ENCODE peak calls at places on chromosomes 16 and 17, in four cellular contexts. W, R, K and Z are unnamed samples.

GRCh38 chr17:61981323-61981722 is 53.5 kb upstream of the INTS2 start:
- DNase-seq in W (peak; percentile 62), R (no peak), K (no peak), Z (no peak)

GRCh38 chr16:73023320-73023719 is 24.6 kb downstream of the ZFHX3 start:
- DNase-seq in W (no peak), R (no peak), K (no peak), Z (no peak)

GRCh38 chr16:30896203-30896889 is at the start of gene CTF1:
- DNase-seq in W (peak; percentile 89), R (peak; percentile 62), K (peak; percentile 92), Z (peak; percentile 65)

GRCh38 chr17:69501591-69502468 is 87.3 kb downstream of the MAP2K6 start:
- DNase-seq in W (peak; percentile 90), R (peak; percentile 47), K (peak; percentile 43), Z (peak; percentile 53)

GRCh38 chr16:30925646-30926332 is 2.4 kb downstream of the FBXL19 start:
- DNase-seq in W (no peak), R (no peak), K (no peak), Z (no peak)

GRCh38 chr17:73532441-73532901 is 111.8 kb downstream of the SDK2 start:
- DNase-seq in W (no peak), R (no peak), K (no peak), Z (no peak)

GRCh38 chr16:86789621-86790051 is 211.3 kb downstream of the FOXL1 start:
- DNase-seq in W (peak; percentile 43), R (no peak), K (no peak), Z (no peak)

GRCh38 chr16:82761236-82761635 is 134.5 kb downstream of the CDH13 start:
- DNase-seq in W (peak; percentile 74), R (peak; percentile 27), K (peak; percentile 37), Z (no peak)

GRCh38 chr17:14427914-14428639 is 127.2 kb downstream of the HS3ST3B1 start:
- DNase-seq in W (no peak), R (peak; percentile 18), K (no peak), Z (no peak)

GRCh38 chr17:66975188-66975587 is 10.7 kb downstream of the CACNG4 start:
- DNase-seq in W (no peak), R (no peak), K (no peak), Z (no peak)

GRCh38 chr17:49887086-49887743 is 39.3 kb upstream of the TAC4 start:
- DNase-seq in W (no peak), R (no peak), K (no peak), Z (no peak)

GRCh38 chr17:4485676-4486646 is 12.7 kb upstream of the SPNS2 start:
- DNase-seq in W (no peak), R (no peak), K (no peak), Z (no peak)

GRCh38 chr16:11383481-11384183 is 38.4 kb downstream of the RMI2 start:
- DNase-seq in W (no peak), R (no peak), K (no peak), Z (no peak)

GRCh38 chr17:37702605-37703004 is 42.3 kb downstream of the HNF1B start:
- DNase-seq in W (peak; percentile 91), R (peak; percentile 28), K (no peak), Z (no peak)

GRCh38 chr16:67666032-67666537 is 465 bp downstream of the ENKD1 start:
- DNase-seq in W (no peak), R (peak; percentile 46), K (peak; percentile 64), Z (no peak)

GRCh38 chr16:62077998-62078397 is 41.8 kb upstream of the CDH8 start:
- DNase-seq in W (no peak), R (no peak), K (no peak), Z (no peak)

GRCh38 chr17:47742319-47743181 is 9.5 kb downstream of the TBX21 start:
- DNase-seq in W (no peak), R (no peak), K (no peak), Z (no peak)

GRCh38 chr16:67965668-67966548 is 2.5 kb downstream of the SLC12A4 start:
- DNase-seq in W (no peak), R (no peak), K (no peak), Z (no peak)

GRCh38 chr16:79173910-79174309 is 426.6 kb downstream of the MAF start:
- DNase-seq in W (no peak), R (no peak), K (no peak), Z (no peak)

GRCh38 chr17:74309902-74310301 is 16.1 kb upstream of the KIF19 start:
- DNase-seq in W (no peak), R (no peak), K (no peak), Z (no peak)

GRCh38 chr16:17474572-17474971 is 3.8 kb upstream of the XYLT1 start:
- DNase-seq in W (no peak), R (peak; percentile 20), K (no peak), Z (peak; percentile 40)

GRCh38 chr17:35731239-35731931 is at the start of gene RASL10B:
- DNase-seq in W (peak; percentile 31), R (peak; percentile 37), K (peak; percentile 67), Z (peak; percentile 69)

GRCh38 chr16:50599494-50599893 is 51.3 kb downstream of the NKD1 start:
- DNase-seq in W (no peak), R (no peak), K (no peak), Z (no peak)

GRCh38 chr16:14132696-14133048 is 61.6 kb downstream of the MRTFB start:
- DNase-seq in W (peak; percentile 58), R (no peak), K (no peak), Z (no peak)
- H3K36me3 ChIP-seq in W (no peaks in the 10 kb centered on the region), R (no peaks in the 10 kb centered on the region), K (no peaks in the 10 kb centered on the region), Z (no peaks in the 10 kb centered on the region)

GRCh38 chr17:12522743-12523181 is 142.9 kb upstream of the MYOCD start:
- DNase-seq in W (peak; percentile 69), R (peak; percentile 51), K (peak; percentile 11), Z (no peak)
- H3K4me3 ChIP-seq in W (no peak overlapping the region), R (no peak overlapping the region), K (no peak overlapping the region), Z (no peak overlapping the region)

DNA sequence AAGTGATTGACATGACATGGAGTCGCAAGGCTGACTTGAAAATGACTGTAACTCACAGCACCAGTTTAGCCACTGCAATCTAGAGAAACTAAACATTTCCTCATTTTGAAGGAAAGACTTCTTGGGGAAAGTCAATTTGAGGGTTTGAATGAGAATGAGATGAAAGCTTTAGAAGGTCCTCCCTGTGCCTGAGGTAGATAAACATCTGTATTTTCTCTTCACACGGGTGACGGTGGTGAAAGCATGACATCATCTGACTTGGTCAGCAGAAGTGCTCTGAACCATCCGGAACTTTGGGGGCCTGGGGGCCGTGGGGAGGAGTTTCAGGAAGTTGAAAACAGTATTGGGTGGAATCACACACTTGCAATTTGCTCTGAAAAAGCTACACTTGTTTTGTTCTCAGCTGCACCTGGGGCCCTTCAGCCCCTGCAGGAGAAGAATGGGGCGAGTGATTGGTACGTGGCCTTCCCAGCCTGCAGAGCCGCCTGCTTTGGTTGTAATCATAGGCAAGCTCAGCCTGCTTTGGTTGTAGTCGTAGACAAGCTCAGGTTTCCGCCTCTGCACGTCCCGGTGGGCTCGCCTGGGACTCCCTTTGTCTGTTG is 5.0 kb downstream of the BANP start:
- DNase-seq in W (peak; percentile 83), R (peak; percentile 53), K (no peak), Z (peak; percentile 84)
- TF ChIP-seq POLR2A in W (peak; percentile 6), R (peak; percentile 30), K (no peak), Z (no peak)

GRCh38 chr17:56934280-56934679 is 20.4 kb upstream of the TRIM25 start:
- DNase-seq in W (no peak), R (no peak), K (no peak), Z (no peak)
- H3K36me3 ChIP-seq in W (peaks cover 12% of the 10 kb centered on the region), R (peaks cover 15% of the 10 kb centered on the region), K (no peaks in the 10 kb centered on the region), Z (peaks cover 30% of the 10 kb centered on the region)

GRCh38 chr16:19861811-19862327 is 22.8 kb downstream of the GPRC5B start:
- DNase-seq in W (no peak), R (no peak), K (no peak), Z (no peak)
- H3K4me3 ChIP-seq in W (no peak overlapping the region), R (no peak overlapping the region), K (no peak overlapping the region), Z (no peak overlapping the region)

GRCh38 chr17:17043668-17044226 is 1.5 kb downstream of the MPRIP start:
- DNase-seq in W (peak; percentile 13), R (no peak), K (no peak), Z (no peak)

GRCh38 chr17:17042851-17043667 is 802 bp downstream of the MPRIP start:
- DNase-seq in W (peak; percentile 66), R (no peak), K (peak; percentile 31), Z (peak; percentile 69)

GRCh38 chr17:17041571-17042380 is 481 bp upstream of the MPRIP start:
- DNase-seq in W (peak; percentile 95), R (peak; percentile 99), K (peak; percentile 99), Z (peak; percentile 100)

GRCh38 chr17:17041018-17041521 is 1.2 kb upstream of the MPRIP start:
- DNase-seq in W (peak; percentile 74), R (no peak), K (no peak), Z (no peak)

GRCh38 chr17:17042381-17042736 is at the start of gene MPRIP:
- DNase-seq in W (no peak), R (no peak), K (no peak), Z (no peak)
- TF ChIP-seq POLR2A in W (no peak), R (no peak), K (no peak), Z (no peak)

GRCh38 chr17:29733151-29733550 is 110.4 kb upstream of the CORO6 start:
- DNase-seq in W (peak; percentile 42), R (no peak), K (no peak), Z (no peak)

GRCh38 chr17:29732613-29733012 is 109.9 kb upstream of the CORO6 start:
- DNase-seq in W (peak; percentile 9), R (no peak), K (no peak), Z (no peak)

GRCh38 chr17:29728490-29728889 is 105.8 kb upstream of the CORO6 start:
- DNase-seq in W (no peak), R (no peak), K (no peak), Z (no peak)

GRCh38 chr17:29732209-29732608 is 109.5 kb upstream of the CORO6 start:
- DNase-seq in W (no peak), R (no peak), K (no peak), Z (no peak)

GRCh38 chr17:29731589-29731929 is 108.8 kb upstream of the CORO6 start:
- DNase-seq in W (no peak), R (no peak), K (no peak), Z (no peak)
- H3K36me3 ChIP-seq in W (no peaks in the 10 kb centered on the region), R (no peaks in the 10 kb centered on the region), K (no peaks in the 10 kb centered on the region), Z (peaks cover 5% of the 10 kb centered on the region)